ENCODE peak calls at places on chromosomes 5 and 9, in eight cellular contexts. One of them, this sample, is unnamed.
A peak's percentile ranks its signal among the peaks of the same experiment; 100 is the strongest.

GRCh38 chr5:55544341-55544740 is 9.6 kb upstream of the PLPP1 start:
- DNase-seq in coronary artery: no peak
- DNase-seq in right atrium auricular region: no peak
- DNase-seq in MCF 10A: peak; percentile 39
- DNase-seq in GM10248: no peak
- DNase-seq in epithelial cell of esophagus: peak; percentile 60
- DNase-seq in tibial artery: no peak
- DNase-seq in right lobe of liver: no peak
- DNase-seq in this sample: peak; percentile 41

GRCh38 chr5:43231977-43232376 is 40.0 kb downstream of the NIM1K start:
- DNase-seq in epithelial cell of esophagus: peak; percentile 34
- DNase-seq in MCF 10A: peak; percentile 48
- DNase-seq in coronary artery: no peak
- DNase-seq in right atrium auricular region: no peak
- DNase-seq in tibial artery: no peak
- DNase-seq in GM10248: no peak
- DNase-seq in right lobe of liver: peak; percentile 65
- DNase-seq in this sample: peak; percentile 15

GRCh38 chr9:133893191-133893994 is 98.7 kb downstream of the VAV2 start:
- DNase-seq in MCF 10A: no peak
- DNase-seq in right atrium auricular region: no peak
- DNase-seq in epithelial cell of esophagus: no peak
- DNase-seq in GM10248: no peak
- DNase-seq in right lobe of liver: no peak
- DNase-seq in coronary artery: no peak
- DNase-seq in tibial artery: no peak
- DNase-seq in this sample: no peak

GRCh38 chr9:27198175-27198574 is 89.2 kb downstream of the TEK start:
- DNase-seq in MCF 10A: peak; percentile 71
- DNase-seq in right atrium auricular region: no peak
- DNase-seq in epithelial cell of esophagus: peak; percentile 30
- DNase-seq in coronary artery: no peak
- DNase-seq in tibial artery: no peak
- DNase-seq in GM10248: no peak
- DNase-seq in right lobe of liver: no peak
- DNase-seq in this sample: no peak

GRCh38 chr9:112757300-112757883 is 6.8 kb downstream of the SNX30 start:
- DNase-seq in right atrium auricular region: no peak
- DNase-seq in epithelial cell of esophagus: peak; percentile 34
- DNase-seq in coronary artery: no peak
- DNase-seq in GM10248: no peak
- DNase-seq in right lobe of liver: no peak
- DNase-seq in MCF 10A: no peak
- DNase-seq in tibial artery: no peak
- DNase-seq in this sample: no peak

GRCh38 chr5:132458651-132459030 is 31.9 kb downstream of the IRF1 start:
- DNase-seq in coronary artery: no peak
- DNase-seq in epithelial cell of esophagus: peak; percentile 81
- DNase-seq in GM10248: peak; percentile 45
- DNase-seq in MCF 10A: peak; percentile 66
- DNase-seq in right atrium auricular region: no peak
- DNase-seq in right lobe of liver: no peak
- DNase-seq in tibial artery: no peak
- DNase-seq in this sample: peak; percentile 84

GRCh38 chr9:137959641-137960411 is 82.2 kb downstream of the CACNA1B start:
- DNase-seq in MCF 10A: no peak
- DNase-seq in right lobe of liver: no peak
- DNase-seq in GM10248: no peak
- DNase-seq in epithelial cell of esophagus: no peak
- DNase-seq in coronary artery: no peak
- DNase-seq in tibial artery: no peak
- DNase-seq in right atrium auricular region: no peak
- DNase-seq in this sample: no peak

GRCh38 chr5:133754575-133755169 is 142.3 kb upstream of the FSTL4 start:
- DNase-seq in MCF 10A: peak; percentile 61
- DNase-seq in tibial artery: no peak
- DNase-seq in coronary artery: peak; percentile 17
- DNase-seq in right lobe of liver: no peak
- DNase-seq in epithelial cell of esophagus: peak; percentile 44
- DNase-seq in right atrium auricular region: no peak
- DNase-seq in GM10248: peak; percentile 47
- DNase-seq in this sample: peak; percentile 57

GRCh38 chr5:168260353-168261211 is 30.9 kb upstream of the WWC1 start:
- DNase-seq in right lobe of liver: no peak
- DNase-seq in MCF 10A: no peak
- DNase-seq in epithelial cell of esophagus: no peak
- DNase-seq in tibial artery: no peak
- DNase-seq in right atrium auricular region: no peak
- DNase-seq in GM10248: no peak
- DNase-seq in coronary artery: no peak
- DNase-seq in this sample: no peak

GRCh38 chr5:10912435-10912834 is 151.4 kb upstream of the DAP start:
- DNase-seq in tibial artery: no peak
- DNase-seq in GM10248: no peak
- DNase-seq in coronary artery: no peak
- DNase-seq in right lobe of liver: no peak
- DNase-seq in right atrium auricular region: no peak
- DNase-seq in epithelial cell of esophagus: no peak
- DNase-seq in MCF 10A: no peak
- DNase-seq in this sample: no peak

GRCh38 chr5:10914741-10915480 is 153.9 kb upstream of the DAP start:
- DNase-seq in tibial artery: no peak
- DNase-seq in epithelial cell of esophagus: no peak
- DNase-seq in right atrium auricular region: no peak
- DNase-seq in coronary artery: no peak
- DNase-seq in MCF 10A: no peak
- DNase-seq in GM10248: no peak
- DNase-seq in right lobe of liver: no peak
- DNase-seq in this sample: no peak

GRCh38 chr5:10913181-10913810 is 152.3 kb upstream of the DAP start:
- DNase-seq in right atrium auricular region: no peak
- DNase-seq in coronary artery: no peak
- DNase-seq in MCF 10A: no peak
- DNase-seq in GM10248: no peak
- DNase-seq in epithelial cell of esophagus: no peak
- DNase-seq in right lobe of liver: no peak
- DNase-seq in tibial artery: no peak
- DNase-seq in this sample: no peak

GRCh38 chr5:10913846-10914245 is 152.8 kb upstream of the DAP start:
- DNase-seq in epithelial cell of esophagus: peak; percentile 71
- DNase-seq in GM10248: no peak
- DNase-seq in coronary artery: no peak
- DNase-seq in right lobe of liver: no peak
- DNase-seq in right atrium auricular region: no peak
- DNase-seq in tibial artery: no peak
- DNase-seq in MCF 10A: peak; percentile 78
- DNase-seq in this sample: peak; percentile 77

GRCh38 chr5:10910261-10910660 is 149.2 kb upstream of the DAP start:
- DNase-seq in epithelial cell of esophagus: no peak
- DNase-seq in tibial artery: no peak
- DNase-seq in GM10248: no peak
- DNase-seq in coronary artery: no peak
- DNase-seq in right atrium auricular region: no peak
- DNase-seq in right lobe of liver: no peak
- DNase-seq in MCF 10A: no peak
- DNase-seq in this sample: no peak
- TF ChIP-seq CTCF in epithelial cell of esophagus: no peak
- TF ChIP-seq CTCF in tibial artery: no peak
- TF ChIP-seq CTCF in GM10248: no peak
- TF ChIP-seq CTCF in coronary artery: no peak
- TF ChIP-seq CTCF in right atrium auricular region: no peak
- TF ChIP-seq CTCF in right lobe of liver: no peak
- TF ChIP-seq CTCF in MCF 10A: no peak
- TF ChIP-seq CTCF in this sample: no peak

GRCh38 chr5:78269088-78269703 is 25.3 kb downstream of the AP3B1 start:
- DNase-seq in GM10248: peak; percentile 21
- DNase-seq in coronary artery: no peak
- DNase-seq in right lobe of liver: no peak
- DNase-seq in right atrium auricular region: no peak
- DNase-seq in MCF 10A: peak; percentile 29
- DNase-seq in epithelial cell of esophagus: peak; percentile 35
- DNase-seq in tibial artery: no peak
- DNase-seq in this sample: peak; percentile 47
- TF ChIP-seq CTCF in GM10248: peak; percentile 27
- TF ChIP-seq CTCF in coronary artery: peak; percentile 17
- TF ChIP-seq CTCF in right lobe of liver: peak; percentile 59
- TF ChIP-seq CTCF in right atrium auricular region: peak; percentile 68
- TF ChIP-seq CTCF in MCF 10A: peak; percentile 45
- TF ChIP-seq CTCF in epithelial cell of esophagus: peak; percentile 28
- TF ChIP-seq CTCF in tibial artery: peak; percentile 53
- TF ChIP-seq CTCF in this sample: peak; percentile 8

DNA sequence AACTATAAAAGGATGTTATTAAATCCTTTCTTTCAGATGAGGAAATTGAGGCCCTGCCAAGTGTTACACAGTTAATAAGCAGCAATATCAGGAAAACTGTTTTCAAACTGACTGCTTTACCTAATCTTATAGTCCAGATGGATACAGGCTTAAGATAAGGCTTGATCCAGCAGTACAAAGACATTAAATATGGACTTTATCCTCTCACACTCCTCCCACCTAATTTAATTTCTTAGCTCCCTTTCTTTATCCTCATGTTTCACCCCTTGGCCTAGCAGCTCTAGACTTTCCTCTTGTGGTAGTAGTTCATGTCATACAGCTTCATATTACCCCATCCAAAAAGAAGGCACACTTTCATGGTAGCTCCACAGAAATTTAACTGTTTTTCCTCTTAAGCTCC is 164.5 kb downstream of the BAAT start:
- DNase-seq in tibial artery: no peak
- DNase-seq in MCF 10A: no peak
- DNase-seq in right atrium auricular region: no peak
- DNase-seq in epithelial cell of esophagus: no peak
- DNase-seq in GM10248: no peak
- DNase-seq in coronary artery: no peak
- DNase-seq in right lobe of liver: no peak
- DNase-seq in this sample: no peak
- TF ChIP-seq CTCF in tibial artery: no peak
- TF ChIP-seq CTCF in MCF 10A: no peak
- TF ChIP-seq CTCF in right atrium auricular region: no peak
- TF ChIP-seq CTCF in epithelial cell of esophagus: no peak
- TF ChIP-seq CTCF in GM10248: no peak
- TF ChIP-seq CTCF in coronary artery: no peak
- TF ChIP-seq CTCF in right lobe of liver: no peak
- TF ChIP-seq CTCF in this sample: no peak

GRCh38 chr5:80090884-80091166 is 55.7 kb downstream of the THBS4 start:
- DNase-seq in MCF 10A: no peak
- DNase-seq in right atrium auricular region: no peak
- DNase-seq in right lobe of liver: no peak
- DNase-seq in coronary artery: no peak
- DNase-seq in epithelial cell of esophagus: no peak
- DNase-seq in GM10248: no peak
- DNase-seq in tibial artery: peak; percentile 27
- DNase-seq in this sample: no peak

GRCh38 chr5:80092521-80093107 is 57.5 kb downstream of the THBS4 start:
- DNase-seq in right atrium auricular region: no peak
- DNase-seq in tibial artery: no peak
- DNase-seq in coronary artery: no peak
- DNase-seq in MCF 10A: no peak
- DNase-seq in epithelial cell of esophagus: no peak
- DNase-seq in GM10248: no peak
- DNase-seq in right lobe of liver: no peak
- DNase-seq in this sample: no peak

GRCh38 chr5:80097516-80097915 is 62.4 kb downstream of the THBS4 start:
- DNase-seq in right atrium auricular region: no peak
- DNase-seq in coronary artery: no peak
- DNase-seq in MCF 10A: no peak
- DNase-seq in tibial artery: no peak
- DNase-seq in right lobe of liver: no peak
- DNase-seq in epithelial cell of esophagus: no peak
- DNase-seq in GM10248: no peak
- DNase-seq in this sample: no peak

GRCh38 chr5:80094339-80094738 is 59.2 kb downstream of the THBS4 start:
- DNase-seq in GM10248: no peak
- DNase-seq in epithelial cell of esophagus: no peak
- DNase-seq in MCF 10A: no peak
- DNase-seq in right atrium auricular region: no peak
- DNase-seq in right lobe of liver: no peak
- DNase-seq in tibial artery: no peak
- DNase-seq in coronary artery: no peak
- DNase-seq in this sample: no peak

DNA sequence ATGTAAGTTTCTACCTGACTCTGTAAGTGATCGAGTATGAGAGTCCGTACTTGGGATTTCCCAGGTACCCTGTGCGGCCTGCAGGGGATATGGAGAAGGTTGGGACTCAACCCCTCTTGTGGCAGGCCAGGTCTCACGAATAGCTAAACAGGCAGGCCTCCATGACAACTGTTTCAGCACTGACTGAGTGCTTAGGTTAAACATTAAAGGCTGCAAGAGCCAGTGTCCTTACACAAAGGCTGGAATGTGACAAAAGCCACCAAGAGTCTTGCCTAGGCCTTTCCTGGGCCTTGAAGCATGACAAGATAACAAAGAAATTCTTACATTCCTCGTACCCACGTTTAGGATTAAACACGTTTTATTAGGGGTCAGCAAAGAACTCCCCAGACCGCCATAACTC is 58.6 kb downstream of the THBS4 start:
- DNase-seq in epithelial cell of esophagus: no peak
- DNase-seq in MCF 10A: no peak
- DNase-seq in right atrium auricular region: no peak
- DNase-seq in GM10248: no peak
- DNase-seq in right lobe of liver: no peak
- DNase-seq in tibial artery: no peak
- DNase-seq in coronary artery: no peak
- DNase-seq in this sample: no peak
- TF ChIP-seq CTCF in epithelial cell of esophagus: no peak
- TF ChIP-seq CTCF in MCF 10A: no peak
- TF ChIP-seq CTCF in right atrium auricular region: no peak
- TF ChIP-seq CTCF in GM10248: no peak
- TF ChIP-seq CTCF in right lobe of liver: no peak
- TF ChIP-seq CTCF in tibial artery: no peak
- TF ChIP-seq CTCF in coronary artery: no peak
- TF ChIP-seq CTCF in this sample: no peak

DNA sequence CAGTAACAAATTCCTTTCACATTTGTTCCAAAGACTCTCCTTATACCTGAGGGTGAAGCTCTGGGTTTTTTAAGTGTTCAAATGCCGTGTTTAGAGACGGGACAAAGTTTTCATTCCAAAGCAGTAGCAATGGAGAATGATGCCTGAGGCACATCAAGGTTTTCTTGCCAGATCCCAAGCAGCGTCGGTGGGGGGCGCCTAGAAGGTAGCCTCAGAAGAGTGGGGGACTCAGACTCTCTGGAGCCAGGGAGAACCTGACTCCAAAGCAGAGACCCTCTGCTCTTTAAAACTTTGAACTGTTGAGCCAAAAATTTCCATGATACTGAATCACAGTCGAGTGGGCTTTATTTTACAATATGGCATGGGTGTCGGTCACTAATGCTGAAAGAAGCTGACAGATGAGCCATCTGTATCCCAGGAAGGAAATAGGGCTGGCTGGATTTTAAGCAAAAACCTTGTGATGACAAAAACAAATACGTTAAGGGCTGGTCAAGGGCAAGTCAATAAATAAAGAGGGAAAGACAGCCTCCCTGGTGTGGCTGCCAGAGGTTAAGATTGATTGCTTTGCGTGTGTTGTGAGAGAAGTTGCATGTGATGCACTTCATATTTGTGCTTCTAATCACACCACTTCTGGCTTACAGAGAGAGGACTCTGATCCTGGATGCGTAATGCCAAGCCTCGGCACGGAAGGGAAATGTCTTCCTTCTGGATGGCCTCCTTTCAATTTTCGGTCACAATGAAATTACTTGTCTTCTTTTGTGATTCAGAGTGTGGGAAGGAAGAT is 161.1 kb upstream of the EFNA5 start:
- DNase-seq in tibial artery: no peak
- DNase-seq in epithelial cell of esophagus: no peak
- DNase-seq in right lobe of liver: no peak
- DNase-seq in MCF 10A: no peak
- DNase-seq in coronary artery: no peak
- DNase-seq in right atrium auricular region: no peak
- DNase-seq in GM10248: no peak
- DNase-seq in this sample: no peak
- TF ChIP-seq CTCF in tibial artery: no peak
- TF ChIP-seq CTCF in epithelial cell of esophagus: no peak
- TF ChIP-seq CTCF in right lobe of liver: no peak
- TF ChIP-seq CTCF in MCF 10A: no peak
- TF ChIP-seq CTCF in coronary artery: no peak
- TF ChIP-seq CTCF in right atrium auricular region: no peak
- TF ChIP-seq CTCF in GM10248: no peak
- TF ChIP-seq CTCF in this sample: no peak